ENCODE peak calls at places on chromosomes 7 and 10, in nine cellular contexts. E, G, C, P, I, Q, X, N and S are unnamed samples.
A peak's percentile ranks its signal among the peaks of the same experiment; 100 is the strongest.

GRCh38 chr7:104156842-104157277 is 51.0 kb downstream of the ORC5 start:
- DNase-seq in N (peak; percentile 48), P (no peak), Q (no peak), C (no peak), X (no peak), G (peak; percentile 20), E (peak; percentile 65), I (peak; percentile 19), S (no peak)

GRCh38 chr7:130298079-130298478 is 5.1 kb downstream of the CPA4 start:
- DNase-seq in P (no peak), I (no peak), E (no peak), X (no peak), Q (no peak), C (no peak), G (no peak), N (no peak), S (no peak)

GRCh38 chr7:51732951-51733350 is 416.3 kb upstream of the COBL start:
- DNase-seq in I (no peak), X (no peak), Q (no peak), N (peak; percentile 1), G (no peak), C (no peak), E (no peak), P (no peak), S (no peak)

GRCh38 chr7:134605978-134606923 is 40.4 kb upstream of the BPGM start:
- DNase-seq in I (peak; percentile 78), N (peak; percentile 81), Q (peak; percentile 52), C (no peak), X (peak; percentile 53), E (peak; percentile 83), G (peak; percentile 71), P (no peak), S (no peak)

GRCh38 chr7:55571534-55572377 is 546 bp downstream of the VOPP1 start:
- DNase-seq in I (peak; percentile 54), E (peak; percentile 75), C (peak; percentile 84), Q (peak; percentile 72), N (peak; percentile 45), P (no peak), X (peak; percentile 29), G (peak; percentile 77), S (peak; percentile 82)

GRCh38 chr10:35225204-35225603 is 98.6 kb downstream of the CREM start:
- DNase-seq in N (no peak), P (no peak), E (no peak), Q (no peak), C (no peak), G (no peak), I (peak; percentile 55), X (no peak), S (no peak)

GRCh38 chr10:44316187-44316921 is 68.5 kb downstream of the CXCL12 start:
- DNase-seq in Q (peak; percentile 33), C (no peak), G (peak; percentile 66), X (no peak), I (no peak), P (no peak), E (peak; percentile 88), N (peak; percentile 23), S (no peak)

GRCh38 chr7:116261904-116262303 is 51.6 kb downstream of the TES start:
- DNase-seq in Q (no peak), E (no peak), N (peak; percentile 25), G (peak; percentile 26), P (no peak), X (no peak), C (no peak), I (no peak), S (no peak)

GRCh38 chr7:140214075-140214684 is 37.4 kb upstream of the KDM7A start:
- DNase-seq in C (peak; percentile 84), E (no peak), I (no peak), X (no peak), P (no peak), Q (no peak), N (no peak), G (peak; percentile 79), S (no peak)

GRCh38 chr10:109945473-109946177 is 22.3 kb upstream of the XPNPEP1 start:
- DNase-seq in I (no peak), X (no peak), Q (no peak), N (no peak), C (no peak), P (no peak), G (no peak), E (no peak), S (no peak)

GRCh38 chr10:24209421-24209770 is 458 bp downstream of the KIAA1217 start:
- DNase-seq in P (no peak), E (no peak), C (no peak), Q (no peak), I (peak; percentile 83), N (no peak), G (peak; percentile 53), X (peak; percentile 32), S (no peak)

GRCh38 chr7:2301510-2301860 is 12.8 kb downstream of the SNX8 start:
- DNase-seq in C (no peak), G (no peak), Q (no peak), P (no peak), X (no peak), E (peak; percentile 90), N (peak; percentile 41), I (no peak), S (no peak)

GRCh38 chr10:12381536-12382156 is 32.3 kb downstream of the CAMK1D start:
- DNase-seq in N (no peak), E (no peak), Q (no peak), C (no peak), X (no peak), I (no peak), P (no peak), G (no peak), S (no peak)

GRCh38 chr7:18505870-18506460 is 10.4 kb downstream of the HDAC9 start:
- DNase-seq in Q (no peak), P (no peak), N (no peak), C (no peak), E (no peak), I (no peak), G (peak; percentile 58), X (peak; percentile 70), S (no peak)

GRCh38 chr7:99090811-99091582 is 52.9 kb downstream of the SMURF1 start:
- DNase-seq in E (no peak), X (no peak), G (no peak), P (no peak), Q (no peak), C (no peak), I (no peak), N (no peak), S (no peak)

GRCh38 chr10:26274391-26274790 is 57.8 kb downstream of the GAD2 start:
- DNase-seq in Q (no peak), X (no peak), E (no peak), I (no peak), N (no peak), G (no peak), P (no peak), C (no peak), S (no peak)

GRCh38 chr10:26269754-26270153 is 53.2 kb downstream of the GAD2 start:
- DNase-seq in E (peak; percentile 82), P (no peak), G (peak; percentile 27), Q (no peak), C (no peak), I (peak; percentile 81), N (peak; percentile 65), X (peak; percentile 2), S (no peak)
- TF ChIP-seq CTCF in E (peak; percentile 71), P (no peak), G (peak; percentile 20), Q (no peak), C (no peak), I (peak; percentile 74), N (peak; percentile 55), X (no peak), S (peak; percentile 28)

DNA sequence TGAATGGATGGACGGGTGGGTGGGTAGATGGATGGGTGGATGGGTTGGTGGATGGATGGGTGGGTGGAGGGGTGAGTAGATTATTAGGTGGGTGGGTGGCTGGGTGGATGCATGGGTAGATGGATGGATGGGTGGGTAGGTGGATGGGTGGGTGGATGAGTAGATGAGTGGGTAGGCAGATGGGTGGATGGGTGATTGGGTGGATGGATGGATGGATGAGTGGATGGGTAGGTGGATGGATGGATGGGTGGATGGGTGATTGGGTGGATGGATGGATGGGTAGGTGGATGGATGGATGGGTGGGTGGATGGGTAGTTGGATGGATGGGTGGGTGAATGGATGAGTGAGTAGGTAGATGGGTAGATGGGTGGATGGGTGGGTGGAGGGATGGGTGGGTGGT is 59.6 kb upstream of the ADGRA1 start:
- DNase-seq in X (no peak), N (no peak), C (no peak), E (no peak), I (no peak), G (no peak), P (no peak), Q (no peak), S (no peak)
- TF ChIP-seq CTCF in X (no peak), N (no peak), C (no peak), E (no peak), I (no peak), G (no peak), P (no peak), Q (no peak), S (no peak)

DNA sequence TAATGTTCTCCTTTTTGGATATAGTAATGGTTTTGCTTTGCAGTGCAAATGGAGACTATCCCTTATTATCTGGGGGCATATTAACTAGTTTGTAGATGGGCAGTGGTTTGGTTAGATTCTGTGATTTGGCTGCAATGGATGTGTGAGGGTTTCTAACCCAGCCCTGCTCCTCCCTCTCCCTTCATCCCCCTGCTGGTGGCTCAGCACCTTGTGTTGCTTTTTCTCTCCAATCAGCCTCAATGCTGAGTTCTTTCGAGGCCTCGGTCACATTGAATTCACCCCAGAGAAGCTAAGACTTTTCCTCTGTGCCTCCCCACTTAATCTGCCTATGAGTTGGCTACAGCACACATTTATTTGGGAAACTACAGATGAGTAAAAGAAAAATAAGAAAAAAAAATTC is 120.0 kb downstream of the MALRD1 start:
- DNase-seq in C (no peak), N (peak; percentile 2), E (peak; percentile 76), Q (no peak), P (no peak), X (no peak), I (peak; percentile 50), G (no peak), S (no peak)
- TF ChIP-seq CTCF in C (no peak), N (no peak), E (peak; percentile 64), Q (no peak), P (no peak), X (peak; percentile 46), I (peak; percentile 62), G (no peak), S (no peak)

DNA sequence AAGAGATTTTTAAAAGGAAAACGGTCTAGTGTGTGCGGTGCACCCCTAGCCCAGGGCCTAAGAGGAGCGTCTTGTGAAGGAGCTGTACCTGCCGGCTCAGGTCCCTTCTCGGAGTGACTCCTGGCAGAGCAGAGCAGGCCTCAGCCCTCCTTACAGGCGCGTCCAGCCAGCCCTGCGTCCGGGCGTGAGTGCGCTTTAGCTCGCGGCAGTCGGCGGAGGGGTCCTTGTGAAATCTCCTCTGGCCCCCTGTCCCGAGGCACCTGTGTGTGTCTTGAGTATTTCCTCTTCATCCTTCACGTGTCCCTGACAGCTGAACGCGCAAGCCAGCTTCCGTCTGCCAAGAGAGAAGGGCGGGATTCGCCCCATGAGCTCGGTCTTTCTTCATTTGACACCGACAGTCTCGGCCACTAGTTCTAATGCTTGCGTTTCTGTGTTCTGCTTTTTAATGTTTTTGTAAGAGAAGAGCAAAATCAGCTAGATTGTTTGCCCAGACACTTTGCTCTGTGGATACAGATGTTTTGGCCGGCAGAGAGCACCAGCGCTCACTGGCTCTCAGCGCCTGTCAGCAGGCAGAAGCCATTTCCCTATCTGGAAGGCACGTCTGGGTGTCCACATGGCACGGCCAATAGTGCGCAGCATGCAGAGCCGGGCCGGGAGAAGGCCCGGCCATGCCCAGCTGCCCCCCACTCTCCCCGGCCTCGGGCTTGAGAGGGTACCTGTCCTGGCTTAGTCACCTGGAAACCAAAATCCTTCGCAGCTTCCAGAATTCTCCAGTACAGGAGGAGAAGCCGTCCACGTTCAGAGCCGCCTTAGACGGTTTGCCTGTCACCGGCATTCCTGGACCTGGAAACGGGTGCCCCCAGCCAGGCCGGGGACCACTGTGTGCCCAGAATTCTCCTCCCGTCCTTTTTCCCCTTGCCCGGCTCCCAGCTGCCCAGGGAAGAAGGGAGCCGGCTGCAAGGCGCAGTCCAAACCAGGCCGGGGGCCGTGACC is 7.0 kb downstream of the GET4 start:
- DNase-seq in I (no peak), C (peak; percentile 66), P (no peak), G (no peak), E (no peak), X (no peak), N (no peak), Q (no peak), S (no peak)
- TF ChIP-seq CTCF in I (no peak), C (no peak), P (no peak), G (no peak), E (no peak), X (no peak), N (no peak), Q (no peak), S (no peak)